ENCODE peak calls at places on chromosomes 2 and 18, in five cellular contexts. R, K, H, V and Z are unnamed samples.

GRCh38 chr18:26547302-26548143 is 830 bp downstream of the KCTD1 start:
- DNase-seq in H (no peak), K (peak; percentile 54), V (peak; percentile 42), R (peak; percentile 80), Z (no peak)

GRCh38 chr2:236642584-236643291 is 73.1 kb downstream of the ACKR3 start:
- DNase-seq in R (peak; percentile 70), V (peak; percentile 84), K (peak; percentile 47), H (peak; percentile 93), Z (no peak)

GRCh38 chr2:119402645-119403560 is 28.8 kb upstream of the TMEM37 start:
- DNase-seq in R (no peak), K (peak; percentile 83), V (no peak), H (no peak), Z (no peak)

GRCh38 chr2:96399342-96400048 is 63.9 kb downstream of the NCAPH start:
- DNase-seq in V (no peak), K (no peak), H (no peak), R (no peak), Z (no peak)

GRCh38 chr2:102029405-102029804 is 37.6 kb downstream of the IL1R2 start:
- DNase-seq in V (no peak), R (no peak), H (no peak), K (no peak), Z (no peak)

GRCh38 chr2:147588191-147588590 is 256.6 kb upstream of the ACVR2A start:
- DNase-seq in H (no peak), V (peak; percentile 5), R (no peak), K (no peak), Z (no peak)

GRCh38 chr2:45403036-45403435 is 208.0 kb downstream of the SRBD1 start:
- DNase-seq in V (no peak), R (no peak), H (no peak), K (no peak), Z (no peak)

GRCh38 chr2:69203166-69203985 is 183.7 kb downstream of the GFPT1 start:
- DNase-seq in R (no peak), K (no peak), V (no peak), H (no peak), Z (no peak)

GRCh38 chr2:210478661-210479060 is 2.1 kb upstream of the LANCL1 start:
- DNase-seq in V (no peak), K (no peak), R (no peak), H (no peak), Z (no peak)

GRCh38 chr2:88735853-88736252 is 44.4 kb downstream of the RPIA start:
- DNase-seq in V (no peak), H (no peak), K (no peak), R (no peak), Z (no peak)

GRCh38 chr18:78160961-78161656 is 818.5 kb upstream of the SALL3 start:
- DNase-seq in V (no peak), H (no peak), K (no peak), R (no peak), Z (no peak)

GRCh38 chr2:109644571-109645275 is 30.6 kb downstream of the SOWAHC start:
- DNase-seq in R (no peak), K (peak; percentile 50), H (no peak), V (no peak), Z (peak; percentile 93)

GRCh38 chr2:233851169-233851568 is 3.2 kb downstream of the HJURP start:
- DNase-seq in V (no peak), K (no peak), R (no peak), H (no peak), Z (no peak)

GRCh38 chr2:218229239-218229638 is 12.2 kb downstream of the ARPC2 start:
- DNase-seq in V (peak; percentile 72), R (peak; percentile 88), K (no peak), H (no peak), Z (no peak)

GRCh38 chr2:112764071-112765044 is at the start of gene CKAP2L:
- DNase-seq in V (peak; percentile 98), R (peak; percentile 98), K (peak; percentile 96), H (peak; percentile 86), Z (peak; percentile 98)

GRCh38 chr2:177595126-177595525 is 202.6 kb downstream of the AGPS start:
- DNase-seq in K (no peak), R (no peak), V (no peak), H (no peak), Z (no peak)

GRCh38 chr2:18299423-18300212 is 260.8 kb downstream of the RDH14 start:
- DNase-seq in H (no peak), V (peak; percentile 94), R (peak; percentile 94), K (no peak), Z (peak; percentile 91)

GRCh38 chr2:125710561-125710960 is 945.4 kb upstream of the GYPC start:
- DNase-seq in H (no peak), K (no peak), V (no peak), R (no peak), Z (peak; percentile 8)

GRCh38 chr2:191478754-191479679 is 198.9 kb upstream of the NABP1 start:
- DNase-seq in R (peak; percentile 66), V (no peak), K (peak; percentile 81), H (no peak), Z (peak; percentile 87)

GRCh38 chr18:47748093-47748796 is 182.2 kb downstream of the SMAD2 start:
- DNase-seq in R (no peak), H (no peak), V (no peak), K (peak; percentile 24), Z (no peak)

GRCh38 chr2:201138401-201138970 is 22.5 kb downstream of the CFLAR start:
- DNase-seq in R (no peak), K (no peak), V (no peak), H (no peak), Z (no peak)
- H3K36me3 ChIP-seq in R (peaks cover 35% of the 10 kb centered on the region), K (peaks cover 96% of the 10 kb centered on the region), V (peaks cover 6% of the 10 kb centered on the region), H (peaks cover 57% of the 10 kb centered on the region), Z (peaks cover 5% of the 10 kb centered on the region)

GRCh38 chr2:31075936-31076590 is 62.2 kb downstream of the GALNT14 start:
- DNase-seq in V (no peak), K (no peak), H (no peak), R (no peak), Z (no peak)

GRCh38 chr2:31079665-31080064 is 58.6 kb downstream of the GALNT14 start:
- DNase-seq in H (no peak), R (no peak), K (no peak), V (no peak), Z (peak; percentile 49)

GRCh38 chr2:31081497-31081896 is 56.7 kb downstream of the GALNT14 start:
- DNase-seq in K (no peak), R (no peak), V (no peak), H (no peak), Z (no peak)

GRCh38 chr2:31080361-31080760 is 57.9 kb downstream of the GALNT14 start:
- DNase-seq in V (no peak), K (no peak), H (no peak), R (no peak), Z (no peak)

GRCh38 chr2:31078579-31079105 is 59.6 kb downstream of the GALNT14 start:
- DNase-seq in H (no peak), R (no peak), V (no peak), K (no peak), Z (no peak)
- H3K36me3 ChIP-seq in H (no peaks in the 10 kb centered on the region), R (no peaks in the 10 kb centered on the region), V (no peaks in the 10 kb centered on the region), K (no peaks in the 10 kb centered on the region), Z (no peaks in the 10 kb centered on the region)

DNA sequence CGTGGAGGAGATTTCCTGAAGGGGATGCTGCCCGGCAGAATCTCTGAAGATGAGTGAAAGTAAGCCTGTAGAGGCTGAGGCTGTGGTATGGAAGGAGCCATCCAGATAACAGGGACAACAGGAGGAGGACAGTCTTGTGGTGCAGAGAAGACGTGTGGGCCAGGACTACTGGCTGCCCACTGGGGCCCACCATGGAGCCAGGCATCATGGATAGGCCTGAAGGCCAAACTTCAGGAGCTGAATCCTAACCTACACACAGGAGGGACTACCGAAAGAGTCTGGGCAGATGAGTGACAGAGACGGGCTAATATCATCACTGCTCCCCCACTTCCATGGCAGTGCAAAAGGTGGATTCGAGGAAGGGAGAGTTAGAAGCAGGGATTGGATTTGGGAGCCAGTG is 131.3 kb upstream of the DAPL1 start:
- DNase-seq in R (no peak), V (no peak), H (no peak), K (no peak), Z (no peak)
- H3K36me3 ChIP-seq in R (peaks cover 3% of the 10 kb centered on the region), V (peaks cover 2% of the 10 kb centered on the region), H (peaks cover 8% of the 10 kb centered on the region), K (peaks cover 67% of the 10 kb centered on the region), Z (peaks cover 4% of the 10 kb centered on the region)

GRCh38 chr2:190376083-190376482 is 32.1 kb upstream of the MFSD6 start:
- DNase-seq in K (no peak), R (no peak), V (no peak), H (no peak), Z (no peak)

GRCh38 chr2:190379249-190379964 is 28.7 kb upstream of the MFSD6 start:
- DNase-seq in V (no peak), R (no peak), K (peak; percentile 28), H (no peak), Z (peak; percentile 20)

GRCh38 chr2:190380962-190381412 is 27.2 kb upstream of the MFSD6 start:
- DNase-seq in K (no peak), H (no peak), R (no peak), V (no peak), Z (no peak)

GRCh38 chr2:190378883-190379237 is 29.3 kb upstream of the MFSD6 start:
- DNase-seq in H (no peak), R (no peak), K (no peak), V (no peak), Z (no peak)

DNA sequence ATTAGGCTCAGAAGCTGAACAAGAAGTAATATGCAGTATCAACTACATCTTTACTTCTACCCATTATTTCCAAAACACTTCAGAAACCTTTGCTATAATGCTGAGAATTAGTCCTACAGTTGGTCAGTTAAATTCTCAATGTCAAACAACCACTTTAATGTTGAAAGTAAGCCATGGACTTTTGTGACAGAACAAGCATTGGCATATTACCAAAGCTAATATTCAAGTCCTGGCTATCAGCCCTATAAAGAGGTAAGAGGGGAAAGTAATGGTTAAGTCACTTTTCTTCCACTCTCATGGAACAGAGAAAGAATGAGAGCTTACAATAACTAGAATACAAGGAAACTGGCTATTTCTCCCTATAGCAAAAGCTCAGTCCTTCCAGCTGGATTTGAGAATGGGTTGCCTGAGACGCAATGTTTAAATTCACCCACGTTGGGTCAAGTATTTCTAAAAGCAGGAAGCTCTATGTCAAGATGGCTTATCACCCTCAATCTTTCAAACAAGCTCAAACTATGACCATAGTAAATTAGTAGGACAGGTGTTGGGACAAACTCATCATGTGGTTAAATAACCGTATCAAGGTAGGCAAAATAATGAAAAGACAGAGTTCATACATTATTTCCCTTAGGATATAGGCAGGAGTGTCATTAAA is 31.4 kb upstream of the MFSD6 start:
- DNase-seq in R (no peak), K (no peak), H (no peak), V (no peak), Z (no peak)
- H3K36me3 ChIP-seq in R (no peaks in the 10 kb centered on the region), K (no peaks in the 10 kb centered on the region), H (no peaks in the 10 kb centered on the region), V (no peaks in the 10 kb centered on the region), Z (no peaks in the 10 kb centered on the region)